ENCODE peak calls at places on chromosomes 16 and 17, in seven cellular contexts. U, N, D, C, W, F and L are unnamed samples.

GRCh38 chr16:81910366-81910885 is 100.8 kb downstream of the SDR42E1 start:
- DNase-seq in U (no peak), F (no peak), C (no peak), N (no peak), D (no peak), W (no peak), L (no peak)

GRCh38 chr16:23452572-23453337 is at the start of gene COG7:
- DNase-seq in F (peak; percentile 85), U (peak; percentile 84), W (peak; percentile 74), N (peak; percentile 73), C (peak; percentile 89), D (peak; percentile 86), L (peak; percentile 86)

GRCh38 chr17:15087946-15088345 is 177.2 kb downstream of the PMP22 start:
- DNase-seq in U (no peak), W (no peak), D (no peak), N (no peak), F (no peak), C (no peak), L (no peak)

GRCh38 chr17:46212634-46213435 is 19.6 kb upstream of the KANSL1 start:
- DNase-seq in F (peak; percentile 11), U (peak; percentile 80), C (peak; percentile 64), W (peak; percentile 79), N (peak; percentile 68), D (peak; percentile 85), L (peak; percentile 79)

GRCh38 chr16:85613609-85614337 is 651 bp downstream of the GSE1 start:
- DNase-seq in W (peak; percentile 71), D (peak; percentile 20), F (peak; percentile 20), N (no peak), C (peak; percentile 54), U (peak; percentile 81), L (no peak)

GRCh38 chr17:83076930-83077329 is 2.5 kb upstream of the METRNL start:
- DNase-seq in N (no peak), C (no peak), W (no peak), F (no peak), D (no peak), U (no peak), L (no peak)

GRCh38 chr16:30894540-30895368 is 877 bp upstream of the BCL7C start:
- DNase-seq in U (no peak), F (no peak), W (no peak), C (no peak), N (no peak), D (no peak), L (no peak)

GRCh38 chr16:22098538-22099255 is 6.4 kb downstream of the VWA3A start:
- DNase-seq in C (no peak), N (peak; percentile 40), U (no peak), F (no peak), W (peak; percentile 73), D (peak; percentile 52), L (peak; percentile 44)

GRCh38 chr17:81371910-81372760 is 23.1 kb upstream of the BAHCC1 start:
- DNase-seq in U (no peak), D (peak; percentile 74), F (peak; percentile 62), N (peak; percentile 15), C (peak; percentile 54), W (peak; percentile 46), L (peak; percentile 48)

GRCh38 chr17:17497065-17497844 is 1.1 kb upstream of the RASD1 start:
- DNase-seq in F (no peak), D (peak; percentile 42), W (no peak), N (no peak), C (no peak), U (no peak), L (no peak)

GRCh38 chr16:12548270-12548983 is 255.3 kb downstream of the CPPED1 start:
- DNase-seq in U (no peak), C (no peak), N (no peak), W (peak; percentile 58), D (no peak), F (no peak), L (no peak)

GRCh38 chr17:38442548-38442947 is 14.3 kb downstream of the ARHGAP23 start:
- DNase-seq in F (no peak), U (no peak), C (no peak), N (no peak), W (no peak), D (peak; percentile 69), L (no peak)

GRCh38 chr17:34741967-34742366 is 162.6 kb downstream of the TMEM132E start:
- DNase-seq in F (no peak), D (no peak), W (no peak), N (no peak), U (no peak), C (no peak), L (no peak)

GRCh38 chr17:64343833-64344637 is 46.6 kb downstream of the PECAM1 start:
- DNase-seq in W (peak; percentile 48), N (peak; percentile 61), U (peak; percentile 73), D (peak; percentile 82), F (peak; percentile 33), C (peak; percentile 30), L (peak; percentile 90)

GRCh38 chr17:6361733-6362132 is 73.2 kb downstream of the AIPL1 start:
- DNase-seq in D (peak; percentile 15), W (peak; percentile 2), F (no peak), N (no peak), U (no peak), C (no peak), L (no peak)

GRCh38 chr17:49339359-49339758 is 22.7 kb downstream of the ZNF652 start:
- DNase-seq in D (no peak), C (no peak), W (no peak), N (no peak), U (no peak), F (no peak), L (no peak)

GRCh38 chr16:47492428-47493357 is 31.6 kb downstream of the PHKB start:
- DNase-seq in F (peak; percentile 2), N (peak; percentile 96), W (no peak), C (no peak), D (no peak), U (peak; percentile 80), L (peak; percentile 23)

GRCh38 chr16:27231692-27232060 is 28.4 kb downstream of the KDM8 start:
- DNase-seq in N (no peak), D (no peak), U (no peak), C (no peak), W (no peak), F (no peak), L (no peak)

GRCh38 chr17:36544049-36544319 is 735 bp upstream of the GGNBP2 start:
- DNase-seq in D (peak; percentile 53), W (peak; percentile 65), C (no peak), U (peak; percentile 31), N (peak; percentile 67), F (peak; percentile 27), L (peak; percentile 55)

GRCh38 chr17:68443974-68444464 is 13.3 kb downstream of the WIPI1 start:
- DNase-seq in F (no peak), W (no peak), C (no peak), D (no peak), N (no peak), U (no peak), L (no peak)

GRCh38 chr16:8848939-8849391 is 19.8 kb downstream of the CARHSP1 start:
- DNase-seq in D (peak; percentile 84), N (no peak), W (no peak), C (no peak), F (no peak), U (no peak), L (peak; percentile 75)